ENCODE peak calls at places on chromosomes 6 and 20, in seven cellular contexts. C is A549, F is GM12878, S is HepG2, Q is HCT116, M is H1, U is K562. Z is an unnamed sample.

GRCh38 chr6:129675669-129676472 is 34.1 kb downstream of the ARHGAP18 start:
- DNase-seq in S (no peak), Q (no peak), U (no peak), C (no peak), F (no peak), M (no peak), Z (no peak)

GRCh38 chr6:37101991-37102298 is 68.0 kb upstream of the PIM1 start:
- DNase-seq in M (no peak), Q (no peak), C (no peak), U (no peak), F (no peak), S (no peak), Z (no peak)

GRCh38 chr20:32263398-32263954 is 14.0 kb upstream of the KIF3B start:
- DNase-seq in C (no peak), U (no peak), F (no peak), M (no peak), S (peak), Q (no peak), Z (no peak)

GRCh38 chr6:166814386-166814785 is 142.0 kb downstream of the RNASET2 start:
- DNase-seq in Q (no peak), C (no peak), F (no peak), M (no peak), S (no peak), U (no peak), Z (no peak)

GRCh38 chr6:89217308-89217999 is at the start of gene GABRR1:
- DNase-seq in M (no peak), C (no peak), S (no peak), F (no peak), Q (no peak), U (no peak), Z (no peak)

GRCh38 chr6:66126358-66126757 is 419.3 kb upstream of the EYS start:
- DNase-seq in Q (no peak), S (no peak), C (no peak), U (no peak), F (no peak), M (no peak), Z (no peak)

GRCh38 chr6:90044833-90045337 is 150.6 kb downstream of the GJA10 start:
- DNase-seq in F (no peak), S (no peak), U (peak), Q (no peak), C (no peak), M (no peak), Z (peak)

GRCh38 chr6:170434114-170434820 is 118.8 kb downstream of the PSMB1 start:
- DNase-seq in M (peak), Q (no peak), C (no peak), F (no peak), U (no peak), S (peak), Z (no peak)

GRCh38 chr6:41232667-41233066 is 4.5 kb downstream of the TREML4 start:
- DNase-seq in M (peak), Q (no peak), U (no peak), S (no peak), C (no peak), F (no peak), Z (no peak)

GRCh38 chr6:28693751-28694443 is 168.2 kb downstream of the GPX5 start:
- DNase-seq in C (no peak), U (no peak), Q (no peak), M (peak), S (no peak), F (no peak), Z (no peak)

GRCh38 chr6:124753562-124753961 is 208.7 kb upstream of the RNF217 start:
- DNase-seq in U (no peak), F (no peak), M (no peak), S (no peak), Q (no peak), C (no peak), Z (no peak)

GRCh38 chr20:11995750-11996567 is 78.3 kb downstream of the BTBD3 start:
- DNase-seq in S (no peak), Q (no peak), C (no peak), U (no peak), F (no peak), M (no peak), Z (no peak)

GRCh38 chr6:108667984-108668383 is 107.3 kb downstream of the FOXO3 start:
- DNase-seq in U (no peak), S (no peak), M (no peak), C (no peak), Q (no peak), F (no peak), Z (no peak)

GRCh38 chr20:62069741-62070216 is 4.1 kb upstream of the TAF4 start:
- DNase-seq in U (no peak), M (no peak), C (no peak), F (no peak), S (no peak), Q (no peak), Z (peak)

GRCh38 chr20:36573103-36573797 is at the start of gene TGIF2:
- DNase-seq in Q (peak), F (peak), C (peak), M (peak), U (peak), S (peak), Z (peak)

GRCh38 chr6:139508576-139508975 is 134.1 kb upstream of the CITED2 start:
- DNase-seq in S (peak), C (no peak), U (no peak), M (no peak), Q (no peak), F (no peak), Z (no peak)

GRCh38 chr20:4449977-4450715 is 271.6 kb upstream of the PRND start:
- DNase-seq in U (no peak), F (no peak), M (no peak), C (peak), S (peak), Q (peak), Z (peak)

GRCh38 chr6:44567406-44567805 is 179.9 kb downstream of the CDC5L start:
- DNase-seq in Q (no peak), U (no peak), S (no peak), C (no peak), M (no peak), F (no peak), Z (no peak)

GRCh38 chr6:6699741-6700367 is 111.3 kb downstream of the LY86 start:
- DNase-seq in C (peak), U (peak), F (no peak), S (no peak), Q (peak), M (no peak), Z (peak)

GRCh38 chr6:2857580-2858337 is 16.1 kb upstream of the SERPINB1 start:
- DNase-seq in U (peak), M (no peak), Q (peak), F (peak), C (peak), S (no peak), Z (peak)

GRCh38 chr6:27053738-27054137 is 193.8 kb upstream of the PRSS16 start:
- DNase-seq in C (no peak), F (peak), S (no peak), Q (no peak), M (no peak), U (no peak), Z (no peak)

GRCh38 chr6:160356074-160356754 is 8.0 kb downstream of the SLC22A3 start:
- DNase-seq in F (no peak), U (no peak), S (no peak), M (no peak), C (no peak), Q (no peak), Z (no peak)

GRCh38 chr6:109891924-109892323 is 86.2 kb upstream of the GPR6 start:
- DNase-seq in Q (no peak), M (no peak), C (no peak), F (no peak), S (no peak), U (no peak), Z (peak)

GRCh38 chr6:20424679-20425078 is 23.0 kb downstream of the E2F3 start:
- DNase-seq in F (no peak), Q (no peak), C (no peak), S (peak), U (no peak), M (peak), Z (peak)

GRCh38 chr6:102298066-102298465 is 904.6 kb downstream of the GRIK2 start:
- DNase-seq in C (no peak), S (no peak), M (no peak), U (no peak), Q (no peak), F (no peak), Z (no peak)

GRCh38 chr6:36544228-36544627 is 3.1 kb downstream of the STK38 start:
- DNase-seq in U (no peak), C (no peak), S (no peak), Q (no peak), F (no peak), M (no peak), Z (peak)

GRCh38 chr20:46539113-46539512 is 11.3 kb downstream of the OCSTAMP start:
- DNase-seq in Q (no peak), U (no peak), S (no peak), M (no peak), F (no peak), C (no peak), Z (no peak)

GRCh38 chr6:159229526-159229925 is 60.3 kb downstream of the FNDC1 start:
- DNase-seq in S (no peak), M (no peak), Q (no peak), F (no peak), U (no peak), C (no peak), Z (no peak)

GRCh38 chr6:159693128-159693893 is at the start of gene SOD2:
- DNase-seq in M (peak), F (no peak), S (peak), U (peak), C (peak), Q (peak), Z (peak)

GRCh38 chr20:60694763-60695162 is 557.3 kb upstream of the CDH4 start:
- DNase-seq in C (no peak), F (no peak), S (no peak), U (no peak), Q (no peak), M (no peak), Z (peak)

GRCh38 chr20:60697252-60697651 is 554.8 kb upstream of the CDH4 start:
- DNase-seq in Q (no peak), F (no peak), U (no peak), S (no peak), C (no peak), M (no peak), Z (no peak)

GRCh38 chr20:60695223-60695622 is 556.8 kb upstream of the CDH4 start:
- DNase-seq in C (no peak), M (no peak), S (no peak), Q (no peak), U (no peak), F (no peak), Z (peak)

GRCh38 chr20:60700728-60701127 is 551.3 kb upstream of the CDH4 start:
- DNase-seq in M (no peak), C (no peak), S (no peak), Q (no peak), F (no peak), U (no peak), Z (no peak)
- TF ChIP-seq MAX in M (no peak), C (no peak), S (no peak), Q (no peak), F (no peak), U (no peak), Z (no peak)

DNA sequence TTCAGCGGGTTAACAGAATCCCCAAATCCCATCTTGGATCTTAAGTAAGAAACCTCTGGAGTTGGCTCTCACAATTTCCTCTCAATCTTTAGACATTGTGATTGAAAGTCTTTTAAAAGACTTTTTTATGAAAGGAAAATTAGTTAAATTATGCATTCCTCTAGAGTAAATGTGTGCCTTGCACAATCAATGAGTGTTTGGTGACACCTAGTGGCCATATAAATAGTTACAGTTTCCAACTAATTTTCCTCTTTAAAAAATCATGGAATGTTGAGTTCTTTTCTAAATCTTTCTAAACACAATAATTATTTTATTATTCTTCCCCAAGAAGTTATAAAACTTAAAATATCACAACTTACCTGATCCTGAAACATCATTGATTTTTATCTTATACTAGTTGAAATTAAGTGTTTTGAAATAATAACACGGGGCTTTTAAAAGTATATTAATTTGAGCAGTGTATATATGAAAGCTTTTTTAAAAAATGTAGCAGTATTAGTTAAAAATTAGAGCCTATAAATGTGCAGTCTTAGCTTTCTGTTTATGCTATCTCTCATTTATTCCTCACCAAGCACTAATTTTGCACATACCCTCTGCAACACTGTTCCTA is 66.3 kb downstream of the PKHD1 start:
- DNase-seq in C (peak), Q (peak), M (no peak), S (peak), F (no peak), U (peak), Z (peak)
- TF ChIP-seq CTCF in C (peak), Q (peak), M (peak), S (peak), F (peak), U (peak), Z (peak)

GRCh38 chr6:148746363-148747144 is at the start of gene UST:
- DNase-seq in S (no peak), U (peak), Q (peak), C (peak), F (no peak), M (peak), Z (peak)
- TF ChIP-seq POLR2A in S (no peak), U (no peak), Q (no peak), C (no peak), F (no peak), M (no peak), Z (no peak)

DNA sequence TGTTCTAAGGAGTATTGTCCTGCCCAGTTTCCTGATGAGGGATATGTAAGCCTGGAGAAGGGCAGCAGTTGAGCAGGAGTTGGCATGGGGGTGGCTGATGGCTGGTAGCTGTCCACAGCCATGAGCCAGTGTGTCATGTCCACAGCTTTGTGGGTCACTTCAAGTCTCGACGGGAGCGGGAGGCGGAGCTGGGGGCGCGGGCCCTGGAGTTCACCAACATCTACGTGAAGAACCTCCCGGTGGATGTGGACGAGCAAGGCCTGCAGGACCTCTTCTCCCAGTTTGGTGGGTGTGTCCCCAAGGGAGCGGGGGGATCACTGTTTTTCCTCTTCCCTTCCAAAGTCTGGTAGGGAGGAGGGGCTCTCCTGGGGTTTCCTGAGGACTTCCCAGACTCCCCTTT is 8.9 kb downstream of the PABPC1L start:
- DNase-seq in U (no peak), F (no peak), Q (no peak), M (no peak), C (no peak), S (no peak), Z (no peak)
- TF ChIP-seq MAX in U (no peak), F (no peak), Q (no peak), M (no peak), C (no peak), S (no peak), Z (no peak)

GRCh38 chr6:39791311-39791710 is 865 bp upstream of the DAAM2 start:
- DNase-seq in S (peak), M (no peak), C (no peak), F (no peak), Q (no peak), U (no peak), Z (peak)
- TF ChIP-seq CTCF in S (no peak), M (peak), C (no peak), F (peak), Q (no peak), U (peak), Z (no peak)

GRCh38 chr20:41865938-41866337 is 247.8 kb upstream of the CHD6 start:
- DNase-seq in F (no peak), Q (no peak), C (no peak), U (no peak), S (no peak), M (no peak), Z (no peak)
- TF ChIP-seq POLR2A in F (no peak), Q (no peak), C (no peak), U (no peak), S (no peak), M (no peak), Z (no peak)